ENCODE peak calls at places on chromosomes 4 and X, in eight cellular contexts. Y is breast epithelium; L is activated CD8-positive, alpha-beta T cell treated with anti-CD3 and anti-CD28 coated beads for 36 hours; F is endothelial cell; I is glutamatergic neuron; R is type B pancreatic cell; K is tibial nerve; V is progenitor cell of endocrine pancreas. G is an unnamed sample.
A peak's percentile ranks its signal among the peaks of the same experiment; 100 is the strongest.

GRCh38 chr4:153209410-153209809 is 5.2 kb downstream of the TRIM2 start:
- DNase-seq in Y (no peak), V (no peak), R (no peak), L (no peak), F (no peak), I (no peak), K (no peak), G (no peak)

GRCh38 chrX:82127228-82128123 is 925.6 kb downstream of the SH3BGRL start:
- DNase-seq in Y (no peak), R (no peak), L (peak; percentile 13), V (no peak), I (no peak), K (no peak), F (no peak), G (no peak)

GRCh38 chrX:133994576-133994975 is 9.2 kb upstream of the GPC3 start:
- DNase-seq in I (no peak), V (no peak), L (no peak), K (no peak), F (no peak), R (no peak), Y (no peak), G (no peak)

GRCh38 chr4:39353478-39354177 is 12.5 kb downstream of the RFC1 start:
- DNase-seq in L (peak; percentile 44), F (no peak), I (no peak), Y (no peak), R (no peak), K (no peak), V (no peak), G (peak; percentile 75)

GRCh38 chr4:2348786-2349185 is 69.7 kb downstream of the ZFYVE28 start:
- DNase-seq in Y (no peak), L (no peak), K (no peak), R (no peak), V (no peak), I (no peak), F (no peak), G (no peak)

GRCh38 chr4:101695176-101695575 is 95.4 kb upstream of the BANK1 start:
- DNase-seq in Y (no peak), V (no peak), K (no peak), I (no peak), R (no peak), F (no peak), L (no peak), G (no peak)

GRCh38 chr4:7423391-7423790 is 11.3 kb downstream of the PSAPL1 start:
- DNase-seq in K (no peak), I (no peak), L (no peak), F (no peak), V (no peak), R (no peak), Y (no peak), G (no peak)

GRCh38 chr4:138804705-138805104 is 210.9 kb upstream of the NOCT start:
- DNase-seq in Y (no peak), R (no peak), F (no peak), K (no peak), I (no peak), V (no peak), L (no peak), G (no peak)

GRCh38 chr4:114494257-114494803 is 104.3 kb upstream of the UGT8 start:
- DNase-seq in R (no peak), F (no peak), K (no peak), L (no peak), V (no peak), I (no peak), Y (no peak), G (no peak)

GRCh38 chr4:47122592-47123291 is 91.4 kb downstream of the GABRB1 start:
- DNase-seq in L (peak; percentile 60), F (peak; percentile 79), V (peak; percentile 43), R (peak; percentile 70), K (no peak), I (peak; percentile 66), Y (no peak), G (peak; percentile 57)

GRCh38 chr4:56389558-56389957 is 2.3 kb upstream of the AASDH start:
- DNase-seq in Y (no peak), K (no peak), I (no peak), V (no peak), F (no peak), L (no peak), R (no peak), G (no peak)

GRCh38 chrX:5648941-5649568 is 579.6 kb downstream of the NLGN4X start:
- DNase-seq in R (no peak), I (no peak), K (no peak), V (no peak), F (no peak), L (no peak), Y (no peak), G (no peak)

GRCh38 chr4:86909540-86909939 is 17.3 kb upstream of the C4orf36 start:
- DNase-seq in Y (no peak), V (no peak), R (no peak), K (no peak), I (no peak), L (no peak), F (no peak), G (no peak)

GRCh38 chr4:86910820-86911684 is 18.8 kb upstream of the C4orf36 start:
- DNase-seq in I (no peak), F (no peak), K (no peak), V (no peak), Y (no peak), R (no peak), L (no peak), G (no peak)

GRCh38 chr4:86909945-86910344 is 17.7 kb upstream of the C4orf36 start:
- DNase-seq in V (no peak), I (no peak), F (no peak), Y (no peak), R (no peak), K (no peak), L (no peak), G (no peak)

DNA sequence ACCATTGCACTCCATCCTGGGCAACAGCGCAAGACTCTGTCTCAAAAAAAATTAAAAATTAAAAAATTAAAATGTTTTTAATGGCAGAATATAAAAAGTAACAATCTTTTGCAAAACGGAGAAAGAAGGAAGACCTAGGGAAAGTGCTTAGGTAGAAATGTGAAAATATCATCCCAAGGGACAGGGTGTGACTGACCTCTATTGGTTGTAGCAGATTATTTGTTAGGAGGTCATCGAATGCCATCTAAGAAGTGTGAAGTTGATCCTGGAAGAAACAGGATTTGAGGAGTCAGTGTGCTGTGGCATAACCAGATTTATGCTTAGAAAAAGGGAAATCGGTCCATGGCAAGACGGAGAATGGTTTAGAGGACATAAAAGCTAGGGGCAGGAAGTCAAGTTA is 18.1 kb upstream of the C4orf36 start:
- DNase-seq in Y (no peak), K (no peak), F (no peak), V (no peak), L (no peak), I (no peak), R (no peak), G (no peak)
- TF ChIP-seq CTCF in Y (no peak), K (no peak), F (no peak), V (no peak), L (no peak), I (no peak), R (peak; percentile 23), G (no peak)

DNA sequence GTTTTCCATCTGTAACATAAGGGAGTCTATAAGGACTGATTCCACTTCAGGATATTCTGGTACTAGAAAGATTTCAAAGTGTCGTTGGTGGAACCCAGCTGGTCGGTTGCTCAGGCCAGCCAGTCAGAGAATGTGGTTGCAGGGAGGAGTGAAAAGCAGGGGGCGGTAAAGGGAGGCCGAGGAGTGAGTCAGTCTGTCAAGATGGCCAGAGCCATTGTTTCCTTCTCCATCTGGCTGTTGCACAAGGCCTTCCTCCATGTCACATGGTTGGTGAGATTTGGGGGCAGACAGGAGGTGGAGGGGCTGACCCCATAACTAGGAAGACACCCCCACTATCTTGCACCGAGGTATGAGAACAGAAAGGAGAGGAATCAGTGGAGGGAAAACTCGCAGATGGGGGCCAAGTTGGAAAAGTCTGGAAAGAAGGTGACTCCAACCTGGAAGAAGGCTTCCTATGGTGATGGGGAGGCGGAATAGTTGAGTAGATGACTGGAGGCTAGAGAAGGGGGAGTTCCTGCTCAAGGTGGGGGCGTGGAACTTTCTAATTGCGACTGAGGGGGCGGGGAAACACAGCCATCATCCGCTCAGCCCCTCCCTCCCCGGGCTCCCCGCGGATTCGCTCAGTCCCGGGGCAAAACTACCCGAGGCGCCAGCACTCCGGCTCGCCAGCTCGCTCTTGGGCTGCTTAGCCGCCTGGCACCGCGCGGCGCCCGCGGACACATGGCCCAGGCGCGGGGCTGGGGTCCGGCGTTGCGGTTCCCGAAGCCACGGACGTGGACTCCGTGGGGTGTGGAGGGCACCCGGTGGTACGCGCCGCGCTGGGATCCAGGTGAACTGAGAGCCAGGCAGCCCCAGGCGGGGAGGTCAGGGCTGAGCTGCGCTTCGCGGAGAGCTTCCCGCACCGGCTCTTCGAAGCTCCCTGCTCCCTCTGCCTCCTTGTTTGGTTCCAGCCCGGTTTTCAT is 38.5 kb downstream of the STARD8 start:
- DNase-seq in K (no peak), I (peak; percentile 36), Y (no peak), V (no peak), L (peak; percentile 39), R (no peak), F (peak; percentile 63), G (peak; percentile 25)
- TF ChIP-seq CTCF in K (no peak), I (no peak), Y (no peak), V (no peak), L (no peak), R (no peak), F (no peak), G (no peak)

GRCh38 chr4:83961575-83961974 is 425.7 kb downstream of the GPAT3 start:
- DNase-seq in Y (no peak), I (no peak), L (no peak), F (no peak), K (no peak), V (no peak), R (no peak), G (no peak)
- TF ChIP-seq CTCF in Y (no peak), I (no peak), L (no peak), F (no peak), K (no peak), V (no peak), R (peak; percentile 32), G (no peak)

GRCh38 chr4:8689741-8690140 is 97.2 kb downstream of the CPZ start:
- DNase-seq in R (peak; percentile 68), I (no peak), K (peak; percentile 6), L (no peak), Y (no peak), V (no peak), F (no peak), G (no peak)

GRCh38 chr4:8687083-8687482 is 94.5 kb downstream of the CPZ start:
- DNase-seq in F (no peak), K (no peak), V (no peak), I (no peak), Y (no peak), R (no peak), L (no peak), G (no peak)

GRCh38 chr4:8688908-8689445 is 96.4 kb downstream of the CPZ start:
- DNase-seq in L (no peak), F (no peak), I (no peak), R (no peak), K (peak; percentile 1), V (no peak), Y (no peak), G (no peak)

GRCh38 chr4:8690216-8690786 is 97.7 kb downstream of the CPZ start:
- DNase-seq in L (no peak), I (no peak), Y (no peak), R (peak; percentile 60), V (no peak), F (no peak), K (no peak), G (no peak)

GRCh38 chr4:8688041-8688907 is 95.7 kb downstream of the CPZ start:
- DNase-seq in F (peak; percentile 88), Y (no peak), V (peak; percentile 68), R (no peak), K (peak; percentile 1), L (peak; percentile 29), I (peak; percentile 91), G (no peak)
- TF ChIP-seq CTCF in F (peak; percentile 81), Y (peak; percentile 42), V (peak; percentile 87), R (peak; percentile 89), K (no peak), L (peak; percentile 72), I (peak; percentile 91), G (peak; percentile 20)

G was measured in GM10248.